ENCODE peak calls at places on chromosomes 4 and X, in eight cellular contexts. T is H1, A is adrenal gland, S is uterus, C is GM12878, X is endothelial cell of umbilical vein, R is heart left ventricle, I is body of pancreas. L is an unnamed sample.

GRCh38 chrX:25968920-25969319 is 169.2 kb upstream of the MAGEB18 start:
- DNase-seq in T (peak; percentile 78), A (no peak), S (no peak), C (no peak), X (peak; percentile 33), R (no peak), I (peak; percentile 53), L (no peak)

GRCh38 chr4:56424176-56424575 is 11.2 kb downstream of the PPAT start:
- DNase-seq in T (no peak), A (no peak), S (no peak), C (no peak), X (no peak), R (no peak), I (no peak), L (no peak)

GRCh38 chr4:17875402-17876070 is 64.8 kb downstream of the NCAPG start:
- DNase-seq in T (no peak), A (no peak), S (no peak), C (peak; percentile 45), X (no peak), R (no peak), I (no peak), L (no peak)

GRCh38 chr4:40842318-40842717 is 92.6 kb downstream of the NSUN7 start:
- DNase-seq in T (no peak), A (no peak), S (no peak), C (no peak), X (no peak), R (no peak), I (no peak), L (no peak)

GRCh38 chr4:143207555-143207954 is 22.8 kb downstream of the USP38 start:
- DNase-seq in T (no peak), A (no peak), S (no peak), C (no peak), X (peak; percentile 27), R (no peak), I (no peak), L (no peak)

GRCh38 chr4:128517739-128518510 is 230.3 kb upstream of the PGRMC2 start:
- DNase-seq in T (no peak), A (peak; percentile 80), S (peak; percentile 64), C (peak; percentile 94), X (peak; percentile 97), R (no peak), I (peak; percentile 26), L (peak; percentile 21)

GRCh38 chr4:61872983-61873382 is 672.9 kb downstream of the ADGRL3 start:
- DNase-seq in T (no peak), A (no peak), S (no peak), C (no peak), X (no peak), R (no peak), I (no peak), L (no peak)

GRCh38 chr4:142846105-142846728 is at the start of gene INPP4B:
- DNase-seq in T (no peak), A (peak; percentile 28), S (peak; percentile 44), C (no peak), X (peak; percentile 42), R (peak; percentile 74), I (peak; percentile 30), L (peak; percentile 54)

GRCh38 chr4:73223258-73223651 is 35.3 kb downstream of the ANKRD17 start:
- DNase-seq in T (no peak), A (no peak), S (no peak), C (no peak), X (no peak), R (no peak), I (no peak), L (no peak)

GRCh38 chr4:53196195-53196641 is 169.6 kb downstream of the SCFD2 start:
- DNase-seq in T (no peak), A (no peak), S (no peak), C (no peak), X (peak; percentile 53), R (no peak), I (no peak), L (no peak)

DNA sequence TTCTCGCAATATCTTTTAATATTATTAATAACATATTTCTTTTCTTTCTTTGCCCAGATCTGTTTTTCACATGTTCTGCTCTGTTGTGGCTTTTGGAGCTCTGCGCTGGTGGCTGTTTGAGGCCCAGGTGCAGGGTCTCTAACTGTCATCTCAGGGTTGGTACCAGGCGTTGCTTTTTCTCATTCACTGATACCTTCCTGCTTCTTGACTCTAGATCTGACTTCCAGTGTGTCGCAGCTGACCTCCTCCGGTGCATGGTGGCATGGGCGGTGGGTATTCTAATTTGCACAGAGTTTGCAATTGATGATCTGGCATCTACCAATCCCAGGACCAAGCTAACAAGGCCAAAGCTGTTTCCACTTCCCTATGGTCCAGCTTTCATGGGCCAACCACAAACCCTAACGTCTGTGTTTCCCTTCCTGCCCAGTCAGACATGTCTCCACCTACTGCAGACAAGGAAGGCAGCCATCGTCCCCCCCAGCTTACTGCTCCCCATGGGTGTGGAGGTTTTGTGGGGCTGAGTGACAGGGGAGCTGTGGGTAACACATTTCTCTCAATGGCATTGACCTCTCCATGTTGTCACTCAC is 25.2 kb downstream of the LETM1 start:
- DNase-seq in T (no peak), A (no peak), S (no peak), C (no peak), X (no peak), R (no peak), I (no peak), L (no peak)
- H3K36me3 ChIP-seq in T (peaks cover 10% of the 10 kb centered on the region), A (peaks cover 57% of the 10 kb centered on the region), S (no peaks in the 10 kb centered on the region), C (peaks cover 18% of the 10 kb centered on the region), X (peaks cover 48% of the 10 kb centered on the region), R (peaks cover 14% of the 10 kb centered on the region), I (no peaks in the 10 kb centered on the region), L (peaks cover 7% of the 10 kb centered on the region)

GRCh38 chrX:130402211-130402684 is 461 bp downstream of the RBMX2 start:
- DNase-seq in T (no peak), A (no peak), S (no peak), C (no peak), X (peak; percentile 6), R (no peak), I (no peak), L (no peak)

DNA sequence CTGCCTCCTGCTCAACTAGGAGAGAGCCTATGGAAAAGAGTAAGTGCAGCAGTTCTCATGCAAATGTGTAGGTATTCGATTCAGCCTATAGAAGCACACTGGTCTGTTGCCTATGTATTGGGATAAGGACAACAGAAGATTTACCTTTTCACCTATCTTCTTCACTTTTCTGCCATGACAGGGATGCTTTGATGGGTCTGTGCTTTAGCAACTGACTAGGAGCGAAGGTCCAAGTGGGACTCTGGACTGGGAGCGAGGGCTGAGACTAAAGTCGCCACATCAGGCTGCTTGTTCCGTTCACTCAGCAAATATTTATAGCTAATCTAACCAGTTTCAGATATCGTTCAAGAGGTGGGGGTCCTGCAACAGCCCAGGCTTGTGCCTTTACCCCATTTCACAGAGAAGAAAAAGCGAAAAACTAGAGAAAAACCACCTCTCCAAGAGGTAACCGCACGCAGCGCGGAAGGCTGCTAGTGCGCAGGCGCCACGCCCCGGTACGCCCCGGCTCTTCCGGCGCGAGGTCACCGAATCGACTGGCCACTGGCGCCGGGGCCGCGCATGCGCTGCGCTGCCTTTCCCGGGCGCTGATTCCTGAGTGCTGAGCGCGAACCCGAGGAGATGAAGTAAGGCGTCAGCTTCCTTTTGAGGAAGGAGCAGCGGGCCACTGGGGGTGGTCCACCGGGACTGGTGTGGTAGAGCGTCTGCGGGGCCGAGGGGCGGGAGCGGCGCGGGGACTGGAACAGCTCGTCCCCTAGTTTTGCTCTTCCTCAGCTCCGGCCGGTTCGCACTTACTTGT is at the start of gene RBMX2:
- DNase-seq in T (peak; percentile 67), A (peak; percentile 66), S (peak; percentile 74), C (peak; percentile 17), X (peak; percentile 78), R (peak; percentile 84), I (peak; percentile 76), L (peak; percentile 58)
- TF ChIP-seq POLR2A in T (peak; percentile 36), A (peak; percentile 35), S (peak; percentile 48), C (peak; percentile 72), X (peak; percentile 79), R (no peak), I (peak; percentile 71), L (no peak)

DNA sequence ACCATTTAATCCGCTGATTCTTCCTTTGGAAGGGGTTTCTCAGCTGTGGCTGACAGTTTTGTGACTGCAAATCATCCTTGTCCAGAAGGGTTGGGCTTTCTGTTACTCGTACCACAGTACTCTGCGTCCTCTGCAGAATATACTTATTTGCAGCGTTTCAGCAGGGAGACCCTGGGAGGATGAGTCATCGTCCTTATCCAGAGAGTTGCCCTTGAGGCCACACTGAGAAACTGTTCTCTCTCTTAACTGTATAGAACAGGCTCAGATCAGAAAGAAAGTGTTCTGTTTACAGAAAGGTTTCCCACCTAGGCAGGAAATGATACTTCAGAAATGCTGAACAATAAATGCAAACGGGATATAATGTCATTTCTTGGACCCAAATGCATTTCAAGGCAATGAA is 47.7 kb upstream of the DDX53 start:
- DNase-seq in T (no peak), A (peak; percentile 30), S (no peak), C (no peak), X (peak; percentile 61), R (no peak), I (no peak), L (no peak)
- TF ChIP-seq CTCF in T (no peak), A (no peak), S (no peak), C (no peak), X (no peak), R (no peak), I (no peak), L (no peak)

DNA sequence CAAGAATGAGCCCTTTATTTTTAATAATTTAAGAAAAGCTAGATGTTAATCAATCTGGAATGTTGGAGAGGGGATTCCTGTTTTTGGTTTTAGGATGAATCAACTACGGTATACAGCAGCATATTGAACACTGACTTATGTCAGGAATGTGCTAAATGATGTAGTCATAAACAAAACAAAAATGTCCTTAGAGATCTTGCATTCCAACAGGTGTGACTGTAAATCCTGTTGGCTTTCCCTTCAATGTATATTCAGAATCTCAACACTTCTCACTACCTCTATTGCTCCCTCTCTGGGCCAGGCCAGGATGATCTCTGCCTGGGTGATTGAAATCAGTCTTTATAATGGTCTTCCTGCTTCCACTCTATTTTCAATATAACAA is 37.8 kb upstream of the BDH2 start:
- DNase-seq in T (no peak), A (no peak), S (no peak), C (no peak), X (peak; percentile 57), R (no peak), I (no peak), L (no peak)
- H3K36me3 ChIP-seq in T (peaks cover 53% of the 10 kb centered on the region), A (no peaks in the 10 kb centered on the region), S (no peaks in the 10 kb centered on the region), C (peaks cover 23% of the 10 kb centered on the region), X (peaks cover 3% of the 10 kb centered on the region), R (no peaks in the 10 kb centered on the region), I (no peaks in the 10 kb centered on the region), L (no peaks in the 10 kb centered on the region)

GRCh38 chrX:53440631-53441517 is 6.7 kb upstream of the HSD17B10 start:
- DNase-seq in T (peak; percentile 47), A (peak; percentile 90), S (peak; percentile 75), C (no peak), X (peak; percentile 54), R (peak; percentile 81), I (peak; percentile 44), L (peak; percentile 55)
- TF ChIP-seq POLR2A in T (no peak), A (peak; percentile 68), S (no peak), C (no peak), X (no peak), R (no peak), I (no peak), L (no peak)

GRCh38 chrX:92283298-92283697 is 504.1 kb downstream of the PCDH11X start:
- DNase-seq in T (no peak), A (no peak), S (no peak), C (no peak), X (no peak), R (no peak), I (no peak), L (no peak)
- TF ChIP-seq CTCF in T (no peak), A (no peak), S (no peak), C (no peak), X (no peak), R (no peak), I (no peak), L (no peak)

L was measured in breast epithelium.